ENCODE peak calls at places on chromosomes 4 and X, in four cellular contexts. One of them, this sample, is unnamed. For H3K4me1, the result is how much of the 10 kb centered on the place peaks cover.

GRCh38 chr4:97104006-97104405 is 1039.3 kb downstream of the STPG2 start:
- DNase-seq in endothelial cell of umbilical vein: no peak
- DNase-seq in heart right ventricle: no peak
- DNase-seq in adipocyte: no peak
- DNase-seq in this sample: no peak

GRCh38 chr4:51845736-51846135 is 2.8 kb downstream of the DCUN1D4 start:
- DNase-seq in endothelial cell of umbilical vein: no peak
- DNase-seq in heart right ventricle: no peak
- DNase-seq in adipocyte: peak
- DNase-seq in this sample: no peak

GRCh38 chr4:102610476-102610875 is 109.3 kb downstream of the NFKB1 start:
- DNase-seq in endothelial cell of umbilical vein: no peak
- DNase-seq in heart right ventricle: no peak
- DNase-seq in adipocyte: no peak
- DNase-seq in this sample: no peak

GRCh38 chr4:140246216-140246615 is 92.2 kb upstream of the MAML3 start:
- DNase-seq in endothelial cell of umbilical vein: no peak
- DNase-seq in heart right ventricle: no peak
- DNase-seq in adipocyte: no peak
- DNase-seq in this sample: no peak

GRCh38 chrX:39418132-39418935 is 617.1 kb downstream of the MID1IP1 start:
- DNase-seq in endothelial cell of umbilical vein: peak
- DNase-seq in heart right ventricle: no peak
- DNase-seq in adipocyte: no peak
- DNase-seq in this sample: no peak

GRCh38 chr4:122930877-122931276 is 8.5 kb upstream of the NUDT6 start:
- DNase-seq in endothelial cell of umbilical vein: peak
- DNase-seq in heart right ventricle: no peak
- DNase-seq in adipocyte: peak
- DNase-seq in this sample: no peak

GRCh38 chr4:86653237-86653865 is 59.2 kb downstream of the PTPN13 start:
- DNase-seq in endothelial cell of umbilical vein: peak
- DNase-seq in heart right ventricle: no peak
- DNase-seq in adipocyte: no peak
- DNase-seq in this sample: peak

GRCh38 chr4:147899512-147899911 is 167.6 kb downstream of the ARHGAP10 start:
- DNase-seq in endothelial cell of umbilical vein: no peak
- DNase-seq in heart right ventricle: no peak
- DNase-seq in adipocyte: peak
- DNase-seq in this sample: no peak

GRCh38 chrX:153905481-153906095 is 1.1 kb downstream of the AVPR2 start:
- DNase-seq in endothelial cell of umbilical vein: no peak
- DNase-seq in heart right ventricle: no peak
- DNase-seq in adipocyte: no peak
- DNase-seq in this sample: no peak

GRCh38 chr4:153620352-153620751 is 63.7 kb upstream of the TLR2 start:
- DNase-seq in endothelial cell of umbilical vein: peak
- DNase-seq in heart right ventricle: no peak
- DNase-seq in adipocyte: peak
- DNase-seq in this sample: no peak

GRCh38 chr4:8921465-8921864 is 49.8 kb upstream of the HMX1 start:
- DNase-seq in endothelial cell of umbilical vein: no peak
- DNase-seq in heart right ventricle: no peak
- DNase-seq in adipocyte: no peak
- DNase-seq in this sample: no peak

GRCh38 chrX:68703849-68704248 is 56.4 kb downstream of the STARD8 start:
- DNase-seq in endothelial cell of umbilical vein: no peak
- DNase-seq in heart right ventricle: no peak
- DNase-seq in adipocyte: no peak
- DNase-seq in this sample: no peak

GRCh38 chr4:68209003-68209402 is 36.5 kb downstream of the TMPRSS11B start:
- DNase-seq in endothelial cell of umbilical vein: no peak
- DNase-seq in heart right ventricle: no peak
- DNase-seq in adipocyte: peak
- DNase-seq in this sample: no peak

GRCh38 chr4:143482753-143483362 is 30.6 kb upstream of the SMARCA5 start:
- DNase-seq in endothelial cell of umbilical vein: peak
- DNase-seq in heart right ventricle: no peak
- DNase-seq in adipocyte: peak
- DNase-seq in this sample: peak

GRCh38 chr4:60611762-60612496 is 588.2 kb upstream of the ADGRL3 start:
- DNase-seq in endothelial cell of umbilical vein: no peak
- DNase-seq in heart right ventricle: no peak
- DNase-seq in adipocyte: no peak
- DNase-seq in this sample: no peak

GRCh38 chr4:87235020-87235671 is 14.7 kb upstream of the KLHL8 start:
- DNase-seq in endothelial cell of umbilical vein: no peak
- DNase-seq in heart right ventricle: no peak
- DNase-seq in adipocyte: no peak
- DNase-seq in this sample: no peak

GRCh38 chrX:20947411-20947912 is 426.8 kb upstream of the CNKSR2 start:
- DNase-seq in endothelial cell of umbilical vein: no peak
- DNase-seq in heart right ventricle: no peak
- DNase-seq in adipocyte: no peak
- DNase-seq in this sample: peak

GRCh38 chrX:69493193-69493592 is 10.9 kb upstream of the NALF2 start:
- DNase-seq in endothelial cell of umbilical vein: peak
- DNase-seq in heart right ventricle: peak
- DNase-seq in adipocyte: peak
- DNase-seq in this sample: peak

GRCh38 chr4:132527817-132528216 is 621.3 kb upstream of the PCDH10 start:
- DNase-seq in endothelial cell of umbilical vein: no peak
- DNase-seq in heart right ventricle: no peak
- DNase-seq in adipocyte: peak
- DNase-seq in this sample: no peak

GRCh38 chr4:167606551-167606950 is 372.3 kb upstream of the SPOCK3 start:
- DNase-seq in endothelial cell of umbilical vein: no peak
- DNase-seq in heart right ventricle: no peak
- DNase-seq in adipocyte: no peak
- DNase-seq in this sample: no peak

GRCh38 chr4:8912506-8912905 is 40.9 kb upstream of the HMX1 start:
- DNase-seq in endothelial cell of umbilical vein: no peak
- DNase-seq in heart right ventricle: no peak
- DNase-seq in adipocyte: no peak
- DNase-seq in this sample: no peak

GRCh38 chr4:148161601-148162000 is 280.6 kb downstream of the NR3C2 start:
- DNase-seq in endothelial cell of umbilical vein: no peak
- DNase-seq in heart right ventricle: no peak
- DNase-seq in adipocyte: no peak
- DNase-seq in this sample: no peak

GRCh38 chrX:154051210-154051810 is 31.6 kb upstream of the IRAK1 start:
- DNase-seq in endothelial cell of umbilical vein: peak
- DNase-seq in heart right ventricle: peak
- DNase-seq in adipocyte: peak
- DNase-seq in this sample: peak

GRCh38 chrX:133986008-133986683 is 752 bp upstream of the GPC3 start:
- DNase-seq in endothelial cell of umbilical vein: no peak
- DNase-seq in heart right ventricle: no peak
- DNase-seq in adipocyte: no peak
- DNase-seq in this sample: no peak

GRCh38 chr4:175376287-175376977 is 435.6 kb downstream of the GPM6A start:
- DNase-seq in endothelial cell of umbilical vein: no peak
- DNase-seq in heart right ventricle: no peak
- DNase-seq in adipocyte: no peak
- DNase-seq in this sample: no peak

GRCh38 chr4:163251204-163251603 is 81.2 kb downstream of the NPY1R start:
- DNase-seq in endothelial cell of umbilical vein: no peak
- DNase-seq in heart right ventricle: no peak
- DNase-seq in adipocyte: no peak
- DNase-seq in this sample: no peak

GRCh38 chr4:174928174-174928573 is 10.0 kb downstream of the ADAM29 start:
- DNase-seq in endothelial cell of umbilical vein: no peak
- DNase-seq in heart right ventricle: no peak
- DNase-seq in adipocyte: no peak
- DNase-seq in this sample: no peak

GRCh38 chr4:37770016-37770415 is 56.5 kb upstream of the PGM2 start:
- DNase-seq in endothelial cell of umbilical vein: no peak
- DNase-seq in heart right ventricle: no peak
- DNase-seq in adipocyte: peak
- DNase-seq in this sample: no peak

GRCh38 chrX:41558531-41558930 is 111.4 kb downstream of the NYX start:
- DNase-seq in endothelial cell of umbilical vein: peak
- DNase-seq in heart right ventricle: no peak
- DNase-seq in adipocyte: peak
- DNase-seq in this sample: no peak

GRCh38 chrX:132364313-132364712 is 124.5 kb downstream of the MBNL3 start:
- DNase-seq in endothelial cell of umbilical vein: no peak
- DNase-seq in heart right ventricle: no peak
- DNase-seq in adipocyte: no peak
- DNase-seq in this sample: no peak

GRCh38 chr4:101037249-101037648 is 310.1 kb downstream of the PPP3CA start:
- DNase-seq in endothelial cell of umbilical vein: peak
- DNase-seq in heart right ventricle: no peak
- DNase-seq in adipocyte: no peak
- DNase-seq in this sample: no peak

GRCh38 chr4:141391771-141392170 is 171.1 kb downstream of the ZNF330 start:
- DNase-seq in endothelial cell of umbilical vein: no peak
- DNase-seq in heart right ventricle: no peak
- DNase-seq in adipocyte: no peak
- DNase-seq in this sample: no peak

GRCh38 chrX:49101629-49101984 is 21.9 kb upstream of the WDR45 start:
- DNase-seq in endothelial cell of umbilical vein: no peak
- DNase-seq in heart right ventricle: no peak
- DNase-seq in adipocyte: no peak
- DNase-seq in this sample: no peak

GRCh38 chr4:153713840-153714239 is 29.8 kb downstream of the TLR2 start:
- DNase-seq in endothelial cell of umbilical vein: no peak
- DNase-seq in heart right ventricle: no peak
- DNase-seq in adipocyte: no peak
- DNase-seq in this sample: no peak

GRCh38 chr4:174120446-174121142 is 162.9 kb downstream of the FBXO8 start:
- DNase-seq in endothelial cell of umbilical vein: peak
- DNase-seq in heart right ventricle: peak
- DNase-seq in adipocyte: peak
- DNase-seq in this sample: peak

GRCh38 chrX:1466232-1466661 is 13.5 kb upstream of the ASMTL start:
- DNase-seq in endothelial cell of umbilical vein: no peak
- DNase-seq in heart right ventricle: no peak
- DNase-seq in adipocyte: no peak
- DNase-seq in this sample: no peak

GRCh38 chr4:83217721-83218522 is 66.7 kb downstream of the COQ2 start:
- DNase-seq in endothelial cell of umbilical vein: no peak
- DNase-seq in heart right ventricle: no peak
- DNase-seq in adipocyte: no peak
- DNase-seq in this sample: no peak
- H3K4me1 ChIP-seq in endothelial cell of umbilical vein: under half
- H3K4me1 ChIP-seq in heart right ventricle: under half
- H3K4me1 ChIP-seq in adipocyte: under half
- H3K4me1 ChIP-seq in this sample: under half

GRCh38 chr4:48342559-48342878 is 1.2 kb downstream of the SLAIN2 start:
- DNase-seq in endothelial cell of umbilical vein: peak
- DNase-seq in heart right ventricle: no peak
- DNase-seq in adipocyte: peak
- DNase-seq in this sample: no peak

GRCh38 chr4:48340905-48341775 is at the start of gene SLAIN2:
- DNase-seq in endothelial cell of umbilical vein: peak
- DNase-seq in heart right ventricle: peak
- DNase-seq in adipocyte: peak
- DNase-seq in this sample: peak

GRCh38 chr4:48343035-48343434 is 1.7 kb downstream of the SLAIN2 start:
- DNase-seq in endothelial cell of umbilical vein: peak
- DNase-seq in heart right ventricle: no peak
- DNase-seq in adipocyte: peak
- DNase-seq in this sample: no peak

GRCh38 chr4:48343531-48343930 is 2.2 kb downstream of the SLAIN2 start:
- DNase-seq in endothelial cell of umbilical vein: no peak
- DNase-seq in heart right ventricle: no peak
- DNase-seq in adipocyte: peak
- DNase-seq in this sample: no peak

DNA sequence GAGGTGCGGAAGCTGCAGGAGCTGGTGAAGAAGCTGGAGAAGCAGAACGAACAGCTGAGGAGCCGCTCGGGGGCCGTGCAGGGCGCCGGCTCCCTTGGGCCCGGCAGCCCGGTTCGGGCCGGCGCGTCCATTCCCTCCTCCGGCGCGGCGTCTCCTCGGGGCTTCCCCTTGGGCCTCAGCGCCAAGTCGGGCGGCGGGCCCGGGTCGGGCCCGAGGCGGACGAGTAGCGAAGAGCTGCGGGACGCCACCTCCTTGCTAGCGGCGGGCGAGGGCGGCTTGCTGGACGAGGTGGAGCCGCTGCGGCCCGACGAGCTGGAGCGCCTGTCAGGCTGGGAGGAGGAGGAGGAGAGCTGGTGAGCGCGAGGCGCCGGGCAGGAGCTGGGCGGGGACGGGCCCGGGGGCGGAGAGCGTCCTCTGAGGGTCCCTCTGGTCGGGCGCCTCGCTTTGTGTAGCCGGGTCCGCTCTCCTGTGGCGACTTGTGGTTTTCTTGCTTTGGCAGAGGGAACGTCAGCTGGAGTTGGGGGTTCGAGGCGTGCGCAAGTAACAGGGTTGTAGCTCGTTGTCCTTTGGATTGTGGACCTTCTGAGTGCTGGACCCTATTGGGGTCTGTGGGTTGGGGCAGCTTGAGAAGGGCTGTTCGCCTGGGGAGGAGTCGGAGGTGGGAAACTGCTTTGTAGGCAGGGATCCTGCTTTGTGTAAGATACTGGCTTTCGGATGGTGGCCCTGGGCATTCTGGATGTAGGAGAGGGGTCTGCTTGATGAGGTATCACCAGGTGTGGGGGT is 638 bp downstream of the SLAIN2 start:
- DNase-seq in endothelial cell of umbilical vein: peak
- DNase-seq in heart right ventricle: peak
- DNase-seq in adipocyte: peak
- DNase-seq in this sample: no peak
- H3K4me1 ChIP-seq in endothelial cell of umbilical vein: under half
- H3K4me1 ChIP-seq in heart right ventricle: half or more
- H3K4me1 ChIP-seq in adipocyte: under half
- H3K4me1 ChIP-seq in this sample: under half

GRCh38 chr4:94488667-94489066 is 36.9 kb downstream of the PDLIM5 start:
- DNase-seq in endothelial cell of umbilical vein: no peak
- DNase-seq in heart right ventricle: no peak
- DNase-seq in adipocyte: peak
- DNase-seq in this sample: no peak
- H3K4me1 ChIP-seq in endothelial cell of umbilical vein: half or more
- H3K4me1 ChIP-seq in heart right ventricle: half or more
- H3K4me1 ChIP-seq in adipocyte: under half
- H3K4me1 ChIP-seq in this sample: under half

DNA sequence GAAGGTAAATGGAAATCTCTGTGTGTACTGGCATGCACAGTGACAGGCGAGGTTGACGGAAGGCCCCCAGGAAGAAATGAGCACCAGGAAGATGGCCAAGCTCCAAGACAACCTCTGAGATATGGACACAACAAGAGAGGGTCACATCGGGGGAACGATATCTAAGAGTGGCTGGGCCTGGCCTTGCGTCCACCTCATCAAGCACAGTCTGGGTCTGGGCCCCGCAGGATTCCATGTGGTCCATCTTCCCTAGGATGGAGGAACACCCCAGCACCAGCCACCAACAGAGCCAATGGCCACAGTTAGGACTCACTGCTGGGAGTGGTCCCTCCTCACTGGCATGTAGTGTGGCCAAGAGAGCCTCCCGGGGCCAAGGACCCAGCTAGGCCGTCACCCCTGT is 272.6 kb upstream of the AGTR2 start:
- DNase-seq in endothelial cell of umbilical vein: no peak
- DNase-seq in heart right ventricle: no peak
- DNase-seq in adipocyte: no peak
- DNase-seq in this sample: no peak
- H3K4me1 ChIP-seq in endothelial cell of umbilical vein: under half
- H3K4me1 ChIP-seq in heart right ventricle: under half
- H3K4me1 ChIP-seq in adipocyte: under half
- H3K4me1 ChIP-seq in this sample: under half